ENCODE peak calls at places on chromosomes 5 and 9, in eight cellular contexts. A, J, V, G, M, E, B and P are unnamed samples.

GRCh38 chr5:173353070-173353379 is 24.8 kb upstream of the STC2 start:
- DNase-seq in A (no peak), J (no peak), V (no peak), G (no peak), M (no peak), E (no peak), B (no peak), P (no peak)

GRCh38 chr9:7536310-7536939 is 263.2 kb downstream of the DMAC1 start:
- DNase-seq in A (peak), J (peak), V (peak), G (no peak), M (peak), E (peak), B (no peak), P (no peak)

GRCh38 chr5:149319174-149319573 is 26.1 kb upstream of the GRPEL2 start:
- DNase-seq in A (no peak), J (no peak), V (no peak), G (no peak), M (no peak), E (no peak), B (no peak), P (no peak)

GRCh38 chr5:156326718-156327259 is at the start of gene SGCD:
- DNase-seq in A (no peak), J (peak), V (peak), G (no peak), M (no peak), E (no peak), B (peak), P (peak)

GRCh38 chr9:17795708-17796107 is 216.8 kb downstream of the SH3GL2 start:
- DNase-seq in A (no peak), J (no peak), V (no peak), G (no peak), M (no peak), E (peak), B (no peak), P (no peak)

GRCh38 chr9:137965177-137965795 is 87.7 kb downstream of the CACNA1B start:
- DNase-seq in A (no peak), J (no peak), V (no peak), G (no peak), M (no peak), E (no peak), B (no peak), P (no peak)

GRCh38 chr5:128201065-128201926 is 117.7 kb downstream of the SLC12A2 start:
- DNase-seq in A (peak), J (peak), V (peak), G (peak), M (peak), E (peak), B (peak), P (peak)

GRCh38 chr5:52787600-52788504 is at the start of the genes ITGA1 and PELO:
- DNase-seq in A (peak), J (peak), V (peak), G (peak), M (peak), E (no peak), B (peak), P (peak)

GRCh38 chr5:154285661-154286408 is 95.3 kb downstream of the GALNT10 start:
- DNase-seq in A (no peak), J (no peak), V (no peak), G (no peak), M (no peak), E (no peak), B (no peak), P (no peak)

GRCh38 chr9:89667730-89668129 is 62.9 kb downstream of the GADD45G start:
- DNase-seq in A (peak), J (peak), V (no peak), G (no peak), M (no peak), E (no peak), B (no peak), P (no peak)

GRCh38 chr9:73210886-73211285 is 59.2 kb downstream of the ANXA1 start:
- DNase-seq in A (no peak), J (no peak), V (no peak), G (no peak), M (no peak), E (no peak), B (no peak), P (no peak)

GRCh38 chr9:110640736-110641135 is 27.9 kb upstream of the MUSK start:
- DNase-seq in A (no peak), J (no peak), V (no peak), G (no peak), M (no peak), E (no peak), B (no peak), P (no peak)
- TF ChIP-seq POLR2AphosphoS5 in A (no peak), J (no peak), V (no peak), G (no peak), M (no peak), E (no peak), B (no peak), P (no peak)

GRCh38 chr9:31541626-31542025 is 842.8 kb upstream of the ACO1 start:
- DNase-seq in A (no peak), J (no peak), V (no peak), G (no peak), M (no peak), E (no peak), B (no peak), P (no peak)
- TF ChIP-seq POLR2AphosphoS5 in A (no peak), J (no peak), V (no peak), G (no peak), M (no peak), E (no peak), B (no peak), P (no peak)

DNA sequence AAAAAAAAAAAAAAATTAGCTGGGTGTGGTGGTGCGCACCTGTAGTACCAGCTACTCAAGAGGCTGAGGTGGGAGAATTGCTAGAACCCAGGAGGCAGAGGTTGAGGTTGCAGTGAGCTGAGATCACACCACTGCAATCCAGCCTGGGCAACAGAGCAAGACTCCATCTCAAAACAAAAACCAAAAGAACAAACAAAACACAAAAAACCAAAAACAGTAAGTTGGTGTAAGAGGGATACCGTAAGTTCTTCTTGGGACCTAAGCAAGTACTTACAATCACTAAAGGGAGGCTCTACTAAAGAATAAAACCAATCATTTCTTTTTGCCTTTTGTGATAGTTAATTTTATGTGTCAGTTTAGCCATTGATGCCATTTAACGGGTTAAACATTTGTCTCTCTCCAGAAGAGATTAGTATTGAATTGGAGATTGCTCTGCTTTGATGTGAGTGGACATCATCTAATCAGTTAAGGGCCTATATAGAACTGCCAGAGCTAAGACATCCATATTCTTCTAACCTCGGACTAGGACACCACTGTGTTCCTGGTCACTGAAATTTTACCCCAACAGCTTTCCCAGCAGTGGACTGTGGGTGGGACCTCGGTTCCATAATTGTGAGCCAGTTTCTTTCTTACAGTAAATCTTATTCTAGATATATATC is 10.5 kb upstream of the ETF1 start:
- DNase-seq in A (no peak), J (no peak), V (no peak), G (no peak), M (no peak), E (no peak), B (no peak), P (no peak)
- TF ChIP-seq POLR2AphosphoS5 in A (no peak), J (no peak), V (no peak), G (peak), M (peak), E (peak), B (no peak), P (no peak)

DNA sequence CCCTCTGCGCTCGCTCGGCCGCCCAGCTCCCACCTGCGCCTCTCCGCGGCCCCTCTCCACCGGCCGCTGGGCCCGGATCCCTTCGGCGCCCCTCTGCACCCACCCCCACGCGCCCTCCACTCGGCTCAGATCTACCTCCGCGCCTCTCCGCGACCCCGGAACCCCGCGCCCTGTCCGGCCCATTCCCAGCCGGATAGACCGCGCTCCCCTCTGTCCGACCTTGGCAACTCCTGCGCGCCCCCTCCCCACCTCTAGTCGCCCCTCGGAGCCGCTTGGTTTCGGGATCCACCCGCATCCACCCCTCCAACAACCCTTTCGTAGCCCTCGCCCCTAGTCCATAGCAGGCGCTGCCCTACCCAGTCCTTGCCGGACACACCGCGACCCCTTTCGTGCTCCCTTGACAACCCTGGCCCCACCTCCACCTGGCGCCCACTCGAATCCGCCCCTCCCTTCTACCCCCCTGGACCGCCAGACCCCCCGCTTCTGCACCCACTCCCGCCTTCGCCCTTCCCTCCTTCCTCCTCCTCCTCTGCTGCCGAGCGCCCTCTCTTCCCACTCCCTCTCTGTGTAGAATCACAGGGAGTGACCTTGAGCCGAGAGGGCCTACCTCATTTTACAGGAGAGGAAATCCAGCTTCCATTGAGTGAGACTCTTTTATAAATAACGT is 496 bp upstream of the AK3 start:
- DNase-seq in A (peak), J (peak), V (no peak), G (no peak), M (no peak), E (peak), B (peak), P (no peak)
- TF ChIP-seq POLR2AphosphoS5 in A (no peak), J (peak), V (no peak), G (no peak), M (no peak), E (no peak), B (no peak), P (no peak)